ENCODE peak calls at places on chromosomes 4 and X, in seven cellular contexts. F, N, P, M, E, O and C are unnamed samples.

GRCh38 chr4:89640620-89641366 is 196.2 kb downstream of the SNCA start:
- DNase-seq in N (peak), E (peak), F (no peak), O (peak), M (peak), P (peak), C (peak)

GRCh38 chr4:113433536-113434246 is 327.8 kb downstream of the CAMK2D start:
- DNase-seq in N (no peak), O (no peak), P (peak), M (no peak), E (no peak), F (no peak), C (no peak)

GRCh38 chr4:140686799-140687198 is 69.4 kb downstream of the TBC1D9 start:
- DNase-seq in O (no peak), F (no peak), P (no peak), E (no peak), M (no peak), N (no peak), C (no peak)

GRCh38 chr4:101813604-101814003 is 23.1 kb downstream of the BANK1 start:
- DNase-seq in E (no peak), N (no peak), M (no peak), O (no peak), P (no peak), F (no peak), C (no peak)

GRCh38 chrX:150167482-150168324 is 195.4 kb upstream of the MAMLD1 start:
- DNase-seq in O (no peak), F (no peak), E (no peak), N (no peak), P (no peak), M (no peak), C (no peak)

GRCh38 chr4:145557720-145558119 is 61.5 kb upstream of the MMAA start:
- DNase-seq in N (peak), E (no peak), M (peak), P (peak), F (no peak), O (peak), C (peak)

GRCh38 chr4:146368209-146368608 is 153.5 kb downstream of the SLC10A7 start:
- DNase-seq in F (no peak), E (no peak), P (no peak), O (no peak), N (no peak), M (no peak), C (no peak)

GRCh38 chr4:5003372-5003857 is 15.8 kb downstream of the CYTL1 start:
- DNase-seq in P (no peak), O (no peak), M (peak), E (no peak), F (no peak), N (no peak), C (no peak)

GRCh38 chr4:1449833-1450741 is 43.8 kb upstream of the NKX1-1 start:
- DNase-seq in E (no peak), N (no peak), O (no peak), P (no peak), F (peak), M (no peak), C (no peak)

GRCh38 chr4:169225812-169226211 is 44.9 kb downstream of the SH3RF1 start:
- DNase-seq in E (no peak), F (no peak), N (no peak), O (no peak), P (peak), M (no peak), C (no peak)

GRCh38 chr4:181536196-181536746 is 706.9 kb upstream of the TENM3 start:
- DNase-seq in P (no peak), N (no peak), M (no peak), O (no peak), F (no peak), E (no peak), C (no peak)
- H3K27ac ChIP-seq in P (no peak), N (no peak), M (no peak), O (no peak), F (no peak), E (no peak), C (no peak)

DNA sequence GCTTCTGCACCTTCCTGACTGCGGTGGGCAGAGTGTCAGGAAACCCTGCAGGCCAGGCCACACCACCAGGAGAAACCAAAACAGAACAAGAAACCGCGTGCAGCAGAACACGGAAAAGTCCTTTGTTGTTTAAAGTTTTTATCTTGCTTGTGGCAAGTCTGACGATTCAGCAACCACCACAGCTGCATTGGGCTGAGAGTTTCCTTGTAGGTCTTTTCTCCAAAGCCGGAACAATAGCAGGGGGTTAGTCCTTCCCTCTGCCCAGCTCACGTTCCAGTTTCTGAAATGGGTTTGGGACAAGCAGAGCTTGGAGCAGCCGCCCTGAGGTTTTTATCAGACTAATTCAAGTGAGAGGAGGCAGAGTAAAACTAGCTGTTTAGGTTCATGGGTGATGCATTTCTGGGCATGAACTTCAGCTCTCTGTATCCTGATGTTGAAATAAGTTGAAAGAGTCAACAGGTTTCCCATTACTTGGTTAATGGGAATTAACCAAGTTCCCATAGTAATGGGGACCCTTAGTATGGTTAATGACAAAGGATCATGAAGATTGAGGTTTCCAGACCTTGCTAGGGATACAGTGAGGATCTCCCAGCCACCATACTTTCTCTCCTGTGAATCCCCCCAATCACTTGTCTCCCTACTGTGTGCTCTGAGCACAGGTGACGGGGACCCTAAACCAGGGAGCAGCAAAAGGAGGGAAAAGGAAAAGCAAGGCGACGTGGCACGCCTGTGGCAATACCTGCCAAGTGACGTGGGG is 217.0 kb downstream of the PTTG2 start:
- DNase-seq in F (no peak), E (no peak), P (peak), N (no peak), M (no peak), O (no peak), C (no peak)
- H3K27ac ChIP-seq in F (peak), E (no peak), P (no peak), N (no peak), M (no peak), O (peak), C (peak)

GRCh38 chrX:78665286-78665685 is 6.2 kb upstream of the RTL3 start:
- DNase-seq in F (no peak), E (no peak), P (peak), N (no peak), M (no peak), O (no peak), C (no peak)
- H3K27ac ChIP-seq in F (no peak), E (peak), P (no peak), N (no peak), M (no peak), O (no peak), C (peak)

GRCh38 chr4:40066651-40067050 is 10.0 kb downstream of the N4BP2 start:
- DNase-seq in F (no peak), N (no peak), E (no peak), M (no peak), O (no peak), P (no peak), C (no peak)
- H3K27ac ChIP-seq in F (no peak), N (no peak), E (no peak), M (no peak), O (no peak), P (no peak), C (no peak)

DNA sequence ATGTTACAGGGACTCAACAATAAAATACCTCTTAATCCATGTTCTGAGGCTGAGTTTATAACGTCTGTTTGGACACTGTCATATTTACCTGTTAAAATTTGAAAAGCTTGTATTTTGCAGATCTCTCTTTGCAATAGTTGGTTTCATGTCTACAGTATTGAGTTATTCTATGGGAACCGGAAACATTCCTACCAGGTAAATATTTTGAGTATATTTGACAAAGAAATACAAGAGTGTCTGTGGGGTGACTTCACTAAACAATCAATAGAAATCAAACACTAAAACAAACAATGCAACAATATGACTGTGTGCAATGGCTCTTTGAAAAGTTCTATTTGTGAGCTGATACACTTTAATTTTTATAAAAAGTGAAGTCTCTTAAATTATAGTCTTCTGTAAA is 47.7 kb upstream of the CXCL8 start:
- DNase-seq in M (no peak), P (no peak), F (no peak), O (no peak), E (no peak), N (no peak), C (no peak)
- H3K27ac ChIP-seq in M (no peak), P (no peak), F (no peak), O (no peak), E (no peak), N (no peak), C (no peak)